ENCODE peak calls at places on chromosomes 4 and X, in four cellular contexts. W, G, F and B are unnamed samples.

GRCh38 chr4:186699881-186700397 is 23.7 kb downstream of the FAT1 start:
- DNase-seq in G (no peak), F (no peak), W (no peak), B (no peak)

GRCh38 chr4:76265631-76266218 is 14.2 kb downstream of the FAM47E start:
- DNase-seq in W (no peak), F (no peak), G (no peak), B (no peak)

GRCh38 chrX:79081895-79082512 is 62.5 kb upstream of the GPR174 start:
- DNase-seq in F (no peak), G (no peak), W (peak; percentile 1), B (peak; percentile 6)

GRCh38 chrX:21943460-21944135 is 3.1 kb downstream of the SMS start:
- DNase-seq in F (no peak), G (no peak), W (peak; percentile 91), B (no peak)

GRCh38 chr4:152780267-152780811 is 585 bp downstream of the ARFIP1 start:
- DNase-seq in W (peak; percentile 70), F (no peak), G (no peak), B (peak; percentile 11)

GRCh38 chr4:8278421-8279287 is 9.1 kb downstream of the HTRA3 start:
- DNase-seq in F (no peak), G (peak; percentile 70), W (peak; percentile 94), B (no peak)

GRCh38 chrX:576904-577303 is 53.7 kb upstream of the SHOX start:
- DNase-seq in G (no peak), W (no peak), F (no peak), B (no peak)

GRCh38 chrX:10074241-10074941 is 82.4 kb upstream of the CLCN4 start:
- DNase-seq in W (no peak), G (no peak), F (no peak), B (no peak)

GRCh38 chrX:48573690-48574269 is 504 bp upstream of the RBM3 start:
- DNase-seq in F (no peak), G (peak; percentile 54), W (no peak), B (peak; percentile 42)

GRCh38 chrX:24563291-24564010 is 83.7 kb downstream of the PCYT1B start:
- DNase-seq in F (no peak), W (no peak), G (no peak), B (no peak)

GRCh38 chr4:38803833-38804653 is 548 bp downstream of the TLR1 start:
- DNase-seq in G (no peak), F (no peak), W (no peak), B (no peak)

GRCh38 chr4:94880976-94881375 is 123.2 kb downstream of the BMPR1B start:
- DNase-seq in W (peak; percentile 62), G (no peak), F (no peak), B (no peak)

GRCh38 chr4:6506616-6507140 is 34.3 kb upstream of the PPP2R2C start:
- DNase-seq in G (no peak), F (peak; percentile 53), W (no peak), B (no peak)

GRCh38 chr4:5824635-5825034 is 68.3 kb downstream of the CRMP1 start:
- DNase-seq in F (no peak), G (no peak), W (peak; percentile 45), B (no peak)

GRCh38 chr4:55507612-55508011 is 39.1 kb downstream of the CLOCK start:
- DNase-seq in F (no peak), G (no peak), W (no peak), B (no peak)

GRCh38 chr4:88028961-88029360 is 21.5 kb downstream of the PKD2 start:
- DNase-seq in W (no peak), F (no peak), G (no peak), B (no peak)

GRCh38 chr4:60432911-60433310 is 767.2 kb upstream of the ADGRL3 start:
- DNase-seq in G (no peak), W (no peak), F (no peak), B (no peak)

GRCh38 chr4:172998527-172999469 is 169.8 kb upstream of the GALNT7 start:
- DNase-seq in F (no peak), G (no peak), W (peak; percentile 53), B (no peak)

GRCh38 chrX:137043736-137044135 is 9.9 kb upstream of the GPR101 start:
- DNase-seq in F (no peak), G (no peak), W (no peak), B (no peak)

GRCh38 chr4:155545456-155545855 is 121.2 kb upstream of the GUCY1A1 start:
- DNase-seq in G (no peak), W (no peak), F (no peak), B (no peak)

GRCh38 chrX:56066016-56066415 is 166.1 kb upstream of the KLF8 start:
- DNase-seq in G (no peak), F (no peak), W (no peak), B (no peak)

GRCh38 chrX:70079870-70080269 is 17.6 kb downstream of the OTUD6A start:
- DNase-seq in W (no peak), F (no peak), G (no peak), B (no peak)
- H3K27me3 ChIP-seq in W (peaks cover 43% of the 10 kb centered on the region), F (no peaks in the 10 kb centered on the region), G (no peaks in the 10 kb centered on the region), B (no peaks in the 10 kb centered on the region)

DNA sequence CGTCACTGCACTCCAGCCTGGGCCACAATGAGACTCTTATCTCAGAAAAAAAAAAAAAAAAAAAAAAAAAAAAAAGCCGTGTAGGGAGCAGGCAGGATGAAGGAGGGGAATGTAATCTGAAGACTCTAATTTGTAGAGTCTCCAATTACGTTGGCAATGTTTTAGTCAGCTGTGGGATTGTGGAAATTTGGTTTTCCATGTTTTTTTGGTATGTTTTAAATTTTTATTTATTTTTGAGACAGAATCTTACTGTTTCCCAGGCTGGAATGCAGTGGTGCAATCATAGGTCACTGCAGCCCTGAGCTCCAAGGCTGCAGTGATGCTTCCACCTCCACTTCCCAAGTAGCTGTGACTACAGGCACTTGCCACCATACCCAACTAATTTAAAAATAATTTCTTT is 56.5 kb downstream of the NSD2 start:
- DNase-seq in G (no peak), F (no peak), W (no peak), B (no peak)
- H3K36me3 ChIP-seq in G (no peaks in the 10 kb centered on the region), F (peaks cover 7% of the 10 kb centered on the region), W (peaks cover 44% of the 10 kb centered on the region), B (peaks cover 53% of the 10 kb centered on the region)

GRCh38 chr4:141807073-141807472 is 170.7 kb downstream of the IL15 start:
- DNase-seq in G (no peak), F (no peak), W (peak; percentile 18), B (no peak)

GRCh38 chr4:141807501-141807900 is 171.1 kb downstream of the IL15 start:
- DNase-seq in G (no peak), W (no peak), F (no peak), B (no peak)

GRCh38 chr4:141797966-141798365 is 161.6 kb downstream of the IL15 start:
- DNase-seq in G (no peak), F (no peak), W (no peak), B (no peak)

GRCh38 chr4:141802324-141802723 is 165.9 kb downstream of the IL15 start:
- DNase-seq in F (no peak), G (no peak), W (no peak), B (no peak)

DNA sequence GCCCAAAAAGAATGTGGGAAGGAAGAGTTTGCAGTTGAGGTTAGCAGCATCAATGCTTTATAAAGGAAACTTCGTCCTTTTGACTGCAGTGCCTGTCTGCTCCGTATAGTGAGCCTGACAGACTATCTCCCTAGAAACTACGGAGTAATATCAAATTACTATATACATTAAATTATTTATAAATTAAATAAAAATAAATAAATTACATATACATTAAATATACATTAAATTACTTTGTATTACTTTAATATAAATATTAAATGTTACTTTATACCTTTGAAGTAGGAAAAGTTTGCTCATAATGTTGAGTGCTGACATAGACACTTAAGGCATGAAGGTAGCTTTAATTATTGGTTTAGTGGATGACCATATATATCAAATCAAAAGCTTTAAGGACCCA is 165.2 kb downstream of the IL15 start:
- DNase-seq in W (no peak), G (no peak), F (no peak), B (no peak)
- H3K9me3 ChIP-seq in W (no peaks in the 10 kb centered on the region), G (no peaks in the 10 kb centered on the region), F (no peaks in the 10 kb centered on the region), B (no peaks in the 10 kb centered on the region)

DNA sequence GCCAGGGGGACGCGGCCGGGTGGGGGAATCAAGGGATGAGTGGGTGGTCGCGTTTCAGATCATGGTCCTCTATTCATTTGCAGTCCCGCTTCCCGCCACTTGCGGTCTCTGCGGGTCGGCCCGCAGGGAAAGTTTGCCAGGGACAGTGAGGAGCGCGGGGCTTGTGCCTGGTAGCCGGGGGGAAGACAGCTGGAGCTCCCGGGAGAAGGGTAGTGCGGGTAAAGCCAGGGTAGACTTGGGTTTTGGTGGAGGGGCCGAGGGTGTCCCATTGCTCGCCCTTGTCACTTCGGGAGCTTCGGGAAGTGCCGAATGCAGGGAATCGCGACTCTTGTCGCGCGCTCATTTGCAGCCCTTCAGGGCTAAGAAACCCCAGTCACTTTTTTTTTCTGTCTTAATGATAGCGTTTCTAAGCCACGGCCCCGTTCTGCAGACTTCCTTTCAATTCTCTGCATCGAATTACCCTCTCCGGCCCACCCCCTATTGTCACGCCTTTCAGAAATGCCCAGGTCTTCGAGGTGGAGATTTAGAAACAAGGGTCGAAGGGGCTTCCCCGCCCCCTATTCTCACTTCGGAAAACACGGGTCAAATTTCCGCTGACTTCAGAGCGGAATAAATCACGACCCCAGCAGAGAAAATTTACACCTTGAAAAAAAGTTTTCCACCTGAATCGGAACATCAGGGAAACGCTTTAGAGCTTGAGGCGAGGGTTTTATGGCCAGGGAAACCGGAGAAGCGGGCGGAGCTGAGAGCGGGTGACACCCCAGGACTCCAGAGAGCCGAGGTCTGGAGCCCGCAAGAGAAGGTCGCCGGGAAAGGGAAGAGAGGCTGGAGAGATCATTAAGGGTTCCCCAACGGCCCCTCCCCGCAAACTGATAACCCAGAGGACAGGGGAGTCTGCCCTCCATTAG is 1.4 kb downstream of the SHISA3 start:
- DNase-seq in W (no peak), G (no peak), F (no peak), B (no peak)
- H3K27me3 ChIP-seq in W (peaks cover 65% of the 10 kb centered on the region), G (no peaks in the 10 kb centered on the region), F (peaks cover 13% of the 10 kb centered on the region), B (peaks cover 41% of the 10 kb centered on the region)